ENCODE peak calls at places on chromosome 20, in five cellular contexts. H is prostate gland, U is AG09309, C is NCI-H82, F is mesothelial cell of epicardium. X is an unnamed sample.

GRCh38 chr20:38270869-38271608 is 10.5 kb upstream of the KIAA1755 start:
- DNase-seq in H (no peak), U (peak), C (no peak), F (no peak), X (peak)

GRCh38 chr20:62240015-62240685 is 1.8 kb downstream of the OSBPL2 start:
- DNase-seq in H (no peak), U (no peak), C (no peak), F (no peak), X (no peak)

GRCh38 chr20:8447262-8448120 is 315.4 kb downstream of the PLCB1 start:
- DNase-seq in H (peak), U (no peak), C (no peak), F (no peak), X (no peak)

GRCh38 chr20:50053790-50054547 is 59.0 kb downstream of the UBE2V1 start:
- DNase-seq in H (no peak), U (no peak), C (peak), F (no peak), X (no peak)

GRCh38 chr20:62203378-62204030 is 16.6 kb downstream of the HRH3 start:
- DNase-seq in H (no peak), U (no peak), C (peak), F (no peak), X (no peak)

GRCh38 chr20:50554694-50555579 is 44.8 kb downstream of the PTPN1 start:
- DNase-seq in H (no peak), U (no peak), C (no peak), F (no peak), X (no peak)

GRCh38 chr20:63008541-63009043 is 1.8 kb upstream of the BHLHE23 start:
- DNase-seq in H (no peak), U (no peak), C (no peak), F (no peak), X (no peak)

GRCh38 chr20:52242237-52243230 is 51.0 kb upstream of the ZFP64 start:
- DNase-seq in H (no peak), U (no peak), C (peak), F (no peak), X (no peak)

GRCh38 chr20:8972963-8973362 is 95.9 kb upstream of the PLCB4 start:
- DNase-seq in H (no peak), U (no peak), C (no peak), F (no peak), X (no peak)

GRCh38 chr20:14929388-14929787 is 592.0 kb upstream of the FLRT3 start:
- DNase-seq in H (no peak), U (no peak), C (no peak), F (no peak), X (no peak)

GRCh38 chr20:50323209-50323608 is 132.6 kb downstream of the CEBPB start:
- DNase-seq in H (no peak), U (no peak), C (no peak), F (no peak), X (no peak)

GRCh38 chr20:25453035-25453810 is 45.8 kb downstream of the GINS1 start:
- DNase-seq in H (no peak), U (no peak), C (peak), F (no peak), X (peak)

GRCh38 chr20:17569616-17570346 is at the start of gene DSTN:
- DNase-seq in H (peak), U (peak), C (peak), F (peak), X (peak)

GRCh38 chr20:37297066-37297736 is 7.7 kb downstream of the MANBAL start:
- DNase-seq in H (peak), U (peak), C (no peak), F (no peak), X (peak)

GRCh38 chr20:25632940-25633790 is 9.4 kb upstream of the NANP start:
- DNase-seq in H (no peak), U (no peak), C (no peak), F (no peak), X (no peak)

X was measured in HFF-Myc.